ENCODE peak calls at places on chromosomes 6 and 20, in four cellular contexts. U, Q, H and M are unnamed samples.

GRCh38 chr20:62652051-62652893 is 10.0 kb downstream of the SLCO4A1 start:
- DNase-seq in U (peak), Q (peak), H (peak), M (peak)

GRCh38 chr6:98678481-98678880 is 155.9 kb upstream of the POU3F2 start:
- DNase-seq in H (no peak), Q (no peak), U (no peak), M (no peak)

GRCh38 chr6:163533443-163533842 is 118.9 kb downstream of the QKI start:
- DNase-seq in U (no peak), H (no peak), Q (no peak), M (peak)

GRCh38 chr6:99933129-99933528 is 60.9 kb downstream of the MCHR2 start:
- DNase-seq in Q (no peak), H (no peak), U (no peak), M (no peak)

GRCh38 chr6:124699038-124699437 is 263.2 kb upstream of the RNF217 start:
- DNase-seq in H (no peak), Q (no peak), U (no peak), M (no peak)

GRCh38 chr6:13290335-13290734 is 38.0 kb downstream of the TBC1D7 start:
- DNase-seq in U (no peak), H (no peak), Q (no peak), M (no peak)

GRCh38 chr6:3687847-3688246 is 63.7 kb downstream of the PXDC1 start:
- DNase-seq in U (no peak), Q (no peak), H (no peak), M (no peak)

GRCh38 chr20:4014031-4014474 is 1.3 kb downstream of the RNF24 start:
- DNase-seq in Q (no peak), H (peak), U (peak), M (peak)

GRCh38 chr20:57388953-57389694 is 2.1 kb upstream of the RBM38 start:
- DNase-seq in Q (peak), H (peak), U (peak), M (no peak)

GRCh38 chr20:33803921-33804337 is 7.2 kb upstream of the CHMP4B start:
- DNase-seq in U (no peak), H (no peak), Q (no peak), M (no peak)

GRCh38 chr20:19495905-19496703 is 262.0 kb upstream of the RIN2 start:
- DNase-seq in H (no peak), U (no peak), Q (no peak), M (no peak)

GRCh38 chr20:62136283-62137091 is 6.7 kb downstream of the PSMA7 start:
- DNase-seq in H (peak), U (peak), Q (peak), M (peak)

GRCh38 chr20:45087115-45087785 is 13.7 kb downstream of the KCNS1 start:
- DNase-seq in U (no peak), H (no peak), Q (no peak), M (no peak)

GRCh38 chr20:36091561-36092423 is 62.7 kb upstream of the EPB41L1 start:
- DNase-seq in Q (no peak), U (no peak), H (no peak), M (no peak)

GRCh38 chr6:3624268-3625136 is 127.0 kb downstream of the PXDC1 start:
- DNase-seq in U (no peak), H (no peak), Q (no peak), M (no peak)

GRCh38 chr20:64191002-64191401 is 26.8 kb downstream of the MYT1 start:
- DNase-seq in Q (no peak), H (no peak), U (no peak), M (no peak)

GRCh38 chr20:19947611-19948264 is 69.4 kb upstream of the NAA20 start:
- DNase-seq in U (no peak), Q (no peak), H (no peak), M (no peak)

GRCh38 chr20:23234311-23235078 is 116.1 kb upstream of the NXT1 start:
- DNase-seq in U (no peak), H (no peak), Q (no peak), M (no peak)

GRCh38 chr6:89082439-89082838 is 1.9 kb downstream of the PNRC1 start:
- DNase-seq in H (no peak), Q (no peak), U (no peak), M (no peak)

GRCh38 chr6:84549912-84550311 is 214.5 kb downstream of the TBX18 start:
- DNase-seq in H (no peak), Q (no peak), U (no peak), M (no peak)

GRCh38 chr20:15196580-15197255 is 859.3 kb upstream of the FLRT3 start:
- DNase-seq in Q (no peak), U (no peak), H (no peak), M (no peak)

GRCh38 chr6:140274548-140274947 is 900.1 kb upstream of the CITED2 start:
- DNase-seq in Q (no peak), U (no peak), H (no peak), M (no peak)

DNA sequence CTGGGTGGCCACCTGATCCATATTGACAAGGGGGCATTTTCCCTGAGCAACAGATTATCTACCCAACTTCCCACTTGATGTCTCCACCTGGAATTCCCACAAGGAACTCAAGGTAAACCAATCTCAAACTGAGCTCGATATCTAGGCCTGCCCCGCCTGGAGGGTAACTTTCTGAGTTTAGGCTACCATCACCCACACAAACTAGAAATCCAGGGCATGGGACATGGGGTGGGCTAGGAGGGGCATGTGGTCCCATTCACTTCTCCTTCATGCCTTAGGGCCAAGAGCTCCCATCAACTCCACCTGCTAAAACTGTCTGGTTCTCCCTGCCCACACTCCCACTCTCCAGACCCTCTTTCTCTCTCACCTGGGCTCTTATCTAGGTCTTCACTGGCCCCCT is 4.4 kb downstream of the SLC22A16 start:
- DNase-seq in Q (no peak), H (no peak), U (no peak), M (no peak)
- H3K27ac ChIP-seq in Q (no peak), H (no peak), U (no peak), M (no peak)

DNA sequence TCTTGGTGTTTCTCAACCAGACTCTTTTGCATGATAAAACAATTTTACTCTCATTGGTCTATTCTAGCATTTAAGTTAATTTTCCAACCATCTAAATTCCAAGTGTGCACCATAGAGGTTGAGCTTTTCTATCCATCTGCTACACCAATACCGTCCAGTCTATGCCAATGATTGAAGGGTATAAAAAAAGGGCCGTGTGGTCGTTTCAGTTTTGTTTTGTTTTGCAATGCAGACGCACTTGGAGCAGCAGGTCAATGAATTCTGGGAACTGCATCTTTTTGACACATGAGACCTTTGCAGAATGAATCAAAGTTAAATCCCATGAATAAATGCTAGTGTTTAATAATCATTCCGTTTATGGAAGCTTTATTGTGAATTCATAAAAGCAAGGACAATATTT is 650.0 kb upstream of the GJE1 start:
- DNase-seq in Q (no peak), U (no peak), H (no peak), M (no peak)
- H3K27ac ChIP-seq in Q (peak), U (peak), H (peak), M (peak)

GRCh38 chr6:31878761-31879542 is at the start of gene SLC44A4:
- DNase-seq in U (no peak), H (no peak), Q (no peak), M (no peak)
- H3K27ac ChIP-seq in U (no peak), H (no peak), Q (no peak), M (no peak)

DNA sequence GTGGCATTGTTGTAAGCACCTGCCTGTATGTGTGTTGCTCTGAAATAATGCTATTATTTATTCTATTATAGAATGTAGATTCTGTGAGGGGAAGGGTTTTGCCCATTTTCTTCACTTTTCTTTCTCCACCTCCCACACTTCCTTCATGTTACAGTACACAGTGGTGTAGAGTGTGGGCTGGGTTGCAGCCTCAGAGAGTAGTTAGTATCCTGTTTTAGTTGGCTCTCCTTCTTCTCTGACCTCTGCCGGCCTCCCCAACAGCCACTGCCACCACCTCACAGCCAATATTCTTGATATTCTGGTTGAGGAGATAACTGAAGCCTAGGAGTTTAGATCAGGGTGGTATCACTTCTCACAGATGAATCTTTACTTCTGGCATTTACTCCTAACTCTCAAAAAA is 143.4 kb downstream of the BCKDHB start:
- DNase-seq in U (no peak), Q (peak), H (no peak), M (no peak)
- H3K27ac ChIP-seq in U (no peak), Q (no peak), H (no peak), M (no peak)

GRCh38 chr6:42025066-42025789 is 25.1 kb upstream of the TAF8 start:
- DNase-seq in H (no peak), U (no peak), Q (no peak), M (no peak)

GRCh38 chr6:42021847-42022754 is 28.2 kb upstream of the TAF8 start:
- DNase-seq in H (peak), Q (no peak), U (no peak), M (no peak)

GRCh38 chr6:42022755-42023384 is 27.5 kb upstream of the TAF8 start:
- DNase-seq in H (no peak), Q (no peak), U (no peak), M (no peak)

GRCh38 chr6:42017021-42017643 is 33.2 kb upstream of the TAF8 start:
- DNase-seq in U (no peak), Q (no peak), H (no peak), M (peak)

DNA sequence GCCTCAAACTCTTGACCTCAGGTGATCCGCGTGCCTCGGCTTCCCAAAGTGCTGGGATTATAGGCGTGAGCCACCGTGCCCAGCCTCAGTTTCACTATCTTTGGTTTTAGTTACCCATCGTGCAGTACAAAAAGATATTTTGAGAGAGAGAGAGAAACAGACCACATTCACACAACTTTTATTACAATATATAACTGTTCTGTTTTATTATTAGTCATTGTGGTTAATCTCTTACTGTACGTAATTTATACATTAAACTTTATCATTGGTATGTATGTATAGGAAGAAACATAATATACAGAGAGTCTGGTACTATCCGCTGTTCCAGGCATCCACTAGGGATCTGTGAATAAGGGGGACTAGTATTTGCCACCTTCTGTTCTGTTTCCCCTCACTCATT is 29.4 kb upstream of the TAF8 start:
- DNase-seq in H (no peak), U (no peak), Q (no peak), M (no peak)
- H3K27ac ChIP-seq in H (peak), U (no peak), Q (no peak), M (no peak)

GRCh38 chr20:37390891-37391525 is 45.1 kb downstream of the SRC start:
- DNase-seq in Q (no peak), U (no peak), H (peak), M (peak)
- H3K27ac ChIP-seq in Q (no peak), U (no peak), H (no peak), M (peak)

GRCh38 chr20:2114106-2114505 is 12.5 kb downstream of the STK35 start:
- DNase-seq in U (no peak), H (no peak), Q (no peak), M (no peak)

GRCh38 chr20:2116170-2116940 is 14.7 kb downstream of the STK35 start:
- DNase-seq in Q (no peak), U (no peak), H (no peak), M (no peak)

GRCh38 chr20:2112910-2113309 is 11.3 kb downstream of the STK35 start:
- DNase-seq in U (no peak), Q (no peak), H (no peak), M (no peak)

GRCh38 chr20:2114560-2114959 is 12.9 kb downstream of the STK35 start:
- DNase-seq in U (no peak), Q (no peak), H (no peak), M (no peak)

GRCh38 chr20:2114990-2115681 is 13.5 kb downstream of the STK35 start:
- DNase-seq in H (no peak), U (no peak), Q (peak), M (no peak)
- H3K27ac ChIP-seq in H (no peak), U (no peak), Q (peak), M (no peak)